ENCODE peak calls at places on chromosomes 2 and 18, in seven cellular contexts. K, A, P, B, H, V and L are unnamed samples.

GRCh38 chr18:35231052-35231451 is 9.8 kb upstream of the ZNF397 start:
- DNase-seq in V (peak), P (peak), K (peak), A (peak), B (peak), H (peak), L (peak)

GRCh38 chr18:70870292-70870691 is 581.4 kb downstream of the SOCS6 start:
- DNase-seq in H (no peak), B (no peak), V (no peak), P (no peak), A (no peak), K (no peak), L (no peak)

GRCh38 chr18:9705183-9705864 is 2.8 kb upstream of the RAB31 start:
- DNase-seq in V (no peak), P (no peak), B (no peak), H (no peak), K (no peak), A (no peak), L (no peak)

GRCh38 chr18:28269750-28270149 is 92.8 kb upstream of the CDH2 start:
- DNase-seq in P (no peak), B (no peak), V (no peak), A (peak), H (no peak), K (no peak), L (no peak)

GRCh38 chr2:232979871-232980461 is 33.1 kb downstream of the NGEF start:
- DNase-seq in V (no peak), K (no peak), A (no peak), B (no peak), H (peak), P (no peak), L (peak)

GRCh38 chr2:46856336-46856735 is 59.3 kb downstream of the MCFD2 start:
- DNase-seq in K (no peak), H (no peak), B (no peak), V (no peak), A (no peak), P (no peak), L (no peak)

GRCh38 chr2:11270891-11271290 is 73.5 kb downstream of the ROCK2 start:
- DNase-seq in K (no peak), V (no peak), B (no peak), P (no peak), H (no peak), A (no peak), L (no peak)

GRCh38 chr18:63963610-63964256 is 6.1 kb upstream of the SERPINB8 start:
- DNase-seq in K (peak), A (peak), H (no peak), P (peak), V (no peak), B (peak), L (peak)

GRCh38 chr2:188787002-188787660 is 187.0 kb upstream of the COL3A1 start:
- DNase-seq in B (no peak), P (no peak), V (no peak), H (no peak), K (no peak), A (no peak), L (no peak)

GRCh38 chr2:239548491-239548890 is 147.7 kb upstream of the HDAC4 start:
- DNase-seq in V (no peak), A (no peak), P (no peak), K (no peak), B (peak), H (no peak), L (no peak)

GRCh38 chr2:132489150-132489549 is 72.5 kb downstream of the GPR39 start:
- DNase-seq in A (no peak), B (no peak), P (no peak), K (no peak), V (no peak), H (no peak), L (no peak)

GRCh38 chr18:12076424-12077140 is 17.1 kb upstream of the ANKRD62 start:
- DNase-seq in K (peak), A (no peak), B (no peak), P (no peak), V (peak), H (no peak), L (no peak)

GRCh38 chr2:74767618-74768017 is 66.3 kb upstream of the HK2 start:
- DNase-seq in A (no peak), V (no peak), H (no peak), P (no peak), K (no peak), B (no peak), L (no peak)

GRCh38 chr2:74048843-74049519 is 64.3 kb downstream of the TET3 start:
- DNase-seq in B (no peak), P (no peak), K (no peak), A (no peak), H (no peak), V (no peak), L (no peak)

GRCh38 chr2:143730155-143730949 is 601.1 kb downstream of the ARHGAP15 start:
- DNase-seq in A (no peak), B (peak), V (peak), P (no peak), K (no peak), H (no peak), L (no peak)

GRCh38 chr2:217802876-217803638 is 199.7 kb downstream of the TNS1 start:
- DNase-seq in A (no peak), K (no peak), V (no peak), H (no peak), B (no peak), P (no peak), L (no peak)

GRCh38 chr2:55102056-55102812 is 52.0 kb upstream of the RTN4 start:
- DNase-seq in V (no peak), K (peak), B (no peak), H (no peak), A (no peak), P (no peak), L (no peak)

GRCh38 chr2:74919827-74920226 is 38.6 kb upstream of the POLE4 start:
- DNase-seq in K (no peak), A (no peak), H (peak), V (peak), B (peak), P (peak), L (peak)

GRCh38 chr2:88692187-88692586 is 714 bp downstream of the RPIA start:
- DNase-seq in B (peak), H (no peak), K (no peak), V (peak), A (no peak), P (peak), L (no peak)

GRCh38 chr2:63048367-63049171 is 2.1 kb upstream of the OTX1 start:
- DNase-seq in V (peak), B (no peak), K (no peak), H (no peak), A (no peak), P (peak), L (no peak)

GRCh38 chr2:8704906-8705305 is 23.1 kb downstream of the ID2 start:
- DNase-seq in B (no peak), K (no peak), V (no peak), A (peak), H (no peak), P (no peak), L (no peak)

GRCh38 chr2:136141510-136142154 is 23.7 kb upstream of the CXCR4 start:
- DNase-seq in K (peak), B (no peak), A (no peak), H (peak), P (peak), V (no peak), L (peak)

GRCh38 chr18:45255142-45255890 is 360.0 kb upstream of the SLC14A2 start:
- DNase-seq in B (no peak), A (peak), K (no peak), V (no peak), P (no peak), H (peak), L (no peak)

GRCh38 chr2:190701586-190701985 is 52.7 kb downstream of the NAB1 start:
- DNase-seq in B (no peak), A (no peak), V (no peak), P (no peak), K (no peak), H (no peak), L (no peak)

GRCh38 chr2:1972428-1972827 is 228.1 kb upstream of the PXDN start:
- DNase-seq in V (no peak), P (no peak), H (peak), A (peak), K (peak), B (no peak), L (peak)

GRCh38 chr2:30382995-30383394 is 64.1 kb upstream of the LCLAT1 start:
- DNase-seq in P (no peak), V (no peak), H (peak), A (no peak), K (peak), B (no peak), L (peak)

GRCh38 chr2:151789055-151789834 is 39.0 kb downstream of the ARL5A start:
- DNase-seq in A (no peak), V (no peak), B (no peak), K (no peak), P (no peak), H (no peak), L (no peak)

GRCh38 chr2:70142590-70143313 is 48.1 kb downstream of the C2orf42 start:
- DNase-seq in V (peak), B (peak), A (peak), P (peak), H (peak), K (peak), L (peak)

GRCh38 chr2:232741284-232741683 is 35.1 kb downstream of the KCNJ13 start:
- DNase-seq in A (no peak), H (no peak), K (no peak), P (no peak), B (no peak), V (no peak), L (no peak)